ENCODE peak calls at places on chromosomes 2 and 18, in five cellular contexts. One of them, this sample, is unnamed.

GRCh38 chr2:27901219-27901618 is 10.7 kb downstream of the BABAM2 start:
- DNase-seq in caudate nucleus: no peak
- DNase-seq in C1 segment of cervical spinal cord: no peak
- DNase-seq in retina: no peak
- DNase-seq in effector memory CD4-positive, alpha-beta T cell: no peak
- DNase-seq in this sample: no peak

GRCh38 chr2:237964578-237965404 is 2.0 kb upstream of the UBE2F start:
- DNase-seq in caudate nucleus: no peak
- DNase-seq in effector memory CD4-positive, alpha-beta T cell: no peak
- DNase-seq in C1 segment of cervical spinal cord: no peak
- DNase-seq in retina: no peak
- DNase-seq in this sample: no peak

GRCh38 chr2:222683805-222684204 is 12.3 kb downstream of the MOGAT1 start:
- DNase-seq in retina: no peak
- DNase-seq in caudate nucleus: no peak
- DNase-seq in C1 segment of cervical spinal cord: no peak
- DNase-seq in effector memory CD4-positive, alpha-beta T cell: no peak
- DNase-seq in this sample: no peak

GRCh38 chr2:31079665-31080064 is 58.6 kb downstream of the GALNT14 start:
- DNase-seq in retina: no peak
- DNase-seq in caudate nucleus: no peak
- DNase-seq in C1 segment of cervical spinal cord: no peak
- DNase-seq in effector memory CD4-positive, alpha-beta T cell: no peak
- DNase-seq in this sample: no peak

GRCh38 chr2:240123821-240124650 is 12.1 kb downstream of the COPS9 start:
- DNase-seq in retina: no peak
- DNase-seq in effector memory CD4-positive, alpha-beta T cell: no peak
- DNase-seq in caudate nucleus: no peak
- DNase-seq in C1 segment of cervical spinal cord: no peak
- DNase-seq in this sample: no peak

GRCh38 chr18:9105420-9105819 is 2.9 kb downstream of the NDUFV2 start:
- DNase-seq in C1 segment of cervical spinal cord: no peak
- DNase-seq in caudate nucleus: no peak
- DNase-seq in retina: no peak
- DNase-seq in effector memory CD4-positive, alpha-beta T cell: no peak
- DNase-seq in this sample: no peak

GRCh38 chr2:216536725-216537124 is 38.1 kb downstream of the RPL37A start:
- DNase-seq in retina: peak
- DNase-seq in effector memory CD4-positive, alpha-beta T cell: no peak
- DNase-seq in C1 segment of cervical spinal cord: no peak
- DNase-seq in caudate nucleus: no peak
- DNase-seq in this sample: no peak

GRCh38 chr2:111662039-111662740 is 221.8 kb downstream of the ANAPC1 start:
- DNase-seq in caudate nucleus: no peak
- DNase-seq in effector memory CD4-positive, alpha-beta T cell: no peak
- DNase-seq in retina: no peak
- DNase-seq in C1 segment of cervical spinal cord: no peak
- DNase-seq in this sample: no peak

GRCh38 chr2:17587469-17587868 is 47.0 kb downstream of the VSNL1 start:
- DNase-seq in retina: no peak
- DNase-seq in C1 segment of cervical spinal cord: no peak
- DNase-seq in caudate nucleus: no peak
- DNase-seq in effector memory CD4-positive, alpha-beta T cell: no peak
- DNase-seq in this sample: no peak

GRCh38 chr2:130928385-130928784 is 91.7 kb downstream of the ARHGEF4 start:
- DNase-seq in C1 segment of cervical spinal cord: no peak
- DNase-seq in retina: no peak
- DNase-seq in caudate nucleus: no peak
- DNase-seq in effector memory CD4-positive, alpha-beta T cell: no peak
- DNase-seq in this sample: no peak

GRCh38 chr2:217837001-217837491 is 165.7 kb downstream of the TNS1 start:
- DNase-seq in caudate nucleus: no peak
- DNase-seq in effector memory CD4-positive, alpha-beta T cell: no peak
- DNase-seq in retina: peak
- DNase-seq in C1 segment of cervical spinal cord: peak
- DNase-seq in this sample: no peak

GRCh38 chr2:232420463-232421188 is 14.0 kb downstream of the ALPG start:
- DNase-seq in caudate nucleus: no peak
- DNase-seq in retina: peak
- DNase-seq in effector memory CD4-positive, alpha-beta T cell: no peak
- DNase-seq in C1 segment of cervical spinal cord: no peak
- DNase-seq in this sample: no peak

GRCh38 chr2:127611076-127611925 is 34.7 kb upstream of the GPR17 start:
- DNase-seq in C1 segment of cervical spinal cord: no peak
- DNase-seq in retina: no peak
- DNase-seq in caudate nucleus: no peak
- DNase-seq in effector memory CD4-positive, alpha-beta T cell: no peak
- DNase-seq in this sample: no peak

GRCh38 chr2:86397989-86398388 is 43.2 kb upstream of the KDM3A start:
- DNase-seq in caudate nucleus: no peak
- DNase-seq in retina: no peak
- DNase-seq in effector memory CD4-positive, alpha-beta T cell: no peak
- DNase-seq in C1 segment of cervical spinal cord: no peak
- DNase-seq in this sample: no peak

GRCh38 chr18:36300211-36300610 is 2.7 kb downstream of the FHOD3 start:
- DNase-seq in retina: no peak
- DNase-seq in caudate nucleus: no peak
- DNase-seq in C1 segment of cervical spinal cord: no peak
- DNase-seq in effector memory CD4-positive, alpha-beta T cell: no peak
- DNase-seq in this sample: no peak

GRCh38 chr2:198004921-198005829 is 200.8 kb downstream of the PLCL1 start:
- DNase-seq in caudate nucleus: no peak
- DNase-seq in C1 segment of cervical spinal cord: no peak
- DNase-seq in retina: no peak
- DNase-seq in effector memory CD4-positive, alpha-beta T cell: no peak
- DNase-seq in this sample: no peak

GRCh38 chr2:143632751-143633374 is 503.6 kb downstream of the ARHGAP15 start:
- DNase-seq in effector memory CD4-positive, alpha-beta T cell: no peak
- DNase-seq in caudate nucleus: no peak
- DNase-seq in C1 segment of cervical spinal cord: no peak
- DNase-seq in retina: no peak
- DNase-seq in this sample: no peak

GRCh38 chr2:60450488-60450887 is 103.0 kb downstream of the BCL11A start:
- DNase-seq in effector memory CD4-positive, alpha-beta T cell: no peak
- DNase-seq in caudate nucleus: no peak
- DNase-seq in C1 segment of cervical spinal cord: no peak
- DNase-seq in retina: no peak
- DNase-seq in this sample: no peak

GRCh38 chr2:105518897-105519296 is 120.0 kb upstream of the FHL2 start:
- DNase-seq in effector memory CD4-positive, alpha-beta T cell: no peak
- DNase-seq in caudate nucleus: no peak
- DNase-seq in C1 segment of cervical spinal cord: no peak
- DNase-seq in retina: no peak
- DNase-seq in this sample: no peak

GRCh38 chr2:218618102-218618860 is 10.6 kb downstream of the PLCD4 start:
- DNase-seq in C1 segment of cervical spinal cord: no peak
- DNase-seq in caudate nucleus: no peak
- DNase-seq in retina: no peak
- DNase-seq in effector memory CD4-positive, alpha-beta T cell: no peak
- DNase-seq in this sample: no peak

GRCh38 chr2:149189769-149190168 is 140.6 kb upstream of the LYPD6 start:
- DNase-seq in effector memory CD4-positive, alpha-beta T cell: no peak
- DNase-seq in retina: no peak
- DNase-seq in caudate nucleus: no peak
- DNase-seq in C1 segment of cervical spinal cord: no peak
- DNase-seq in this sample: no peak

GRCh38 chr2:124810132-124810531 is 785.0 kb downstream of the CNTNAP5 start:
- DNase-seq in retina: peak
- DNase-seq in C1 segment of cervical spinal cord: no peak
- DNase-seq in effector memory CD4-positive, alpha-beta T cell: no peak
- DNase-seq in caudate nucleus: no peak
- DNase-seq in this sample: no peak

GRCh38 chr2:101012706-101013181 is 10.7 kb downstream of the RPL31 start:
- DNase-seq in retina: peak
- DNase-seq in caudate nucleus: no peak
- DNase-seq in C1 segment of cervical spinal cord: no peak
- DNase-seq in effector memory CD4-positive, alpha-beta T cell: no peak
- DNase-seq in this sample: no peak

GRCh38 chr2:102141915-102142828 is at the start of gene IL1R1:
- DNase-seq in C1 segment of cervical spinal cord: peak
- DNase-seq in caudate nucleus: no peak
- DNase-seq in retina: peak
- DNase-seq in effector memory CD4-positive, alpha-beta T cell: no peak
- DNase-seq in this sample: peak

GRCh38 chr18:60503166-60503565 is 130.6 kb upstream of the MC4R start:
- DNase-seq in caudate nucleus: no peak
- DNase-seq in retina: no peak
- DNase-seq in effector memory CD4-positive, alpha-beta T cell: no peak
- DNase-seq in C1 segment of cervical spinal cord: no peak
- DNase-seq in this sample: no peak

GRCh38 chr2:26847663-26848335 is at the start of gene DPYSL5:
- DNase-seq in caudate nucleus: peak
- DNase-seq in retina: peak
- DNase-seq in effector memory CD4-positive, alpha-beta T cell: no peak
- DNase-seq in C1 segment of cervical spinal cord: peak
- DNase-seq in this sample: no peak

GRCh38 chr2:234502919-234503285 is 6.0 kb upstream of the ARL4C start:
- DNase-seq in effector memory CD4-positive, alpha-beta T cell: no peak
- DNase-seq in retina: no peak
- DNase-seq in C1 segment of cervical spinal cord: no peak
- DNase-seq in caudate nucleus: no peak
- DNase-seq in this sample: no peak

GRCh38 chr2:152134488-152135280 is 35.8 kb upstream of the CACNB4 start:
- DNase-seq in effector memory CD4-positive, alpha-beta T cell: no peak
- DNase-seq in caudate nucleus: no peak
- DNase-seq in C1 segment of cervical spinal cord: no peak
- DNase-seq in retina: no peak
- DNase-seq in this sample: peak

GRCh38 chr2:6812857-6813530 is 52.7 kb downstream of the CMPK2 start:
- DNase-seq in effector memory CD4-positive, alpha-beta T cell: no peak
- DNase-seq in caudate nucleus: no peak
- DNase-seq in retina: peak
- DNase-seq in C1 segment of cervical spinal cord: no peak
- DNase-seq in this sample: no peak

This sample was measured in GM19239.